ENCODE peak calls at places on chromosomes 1 and 21, in eight cellular contexts. E is SK-N-SH, W is neuronal stem cell, L is Karpas-422, U is OCI-LY7, B is hepatocyte, P is fibroblast of lung, R is IMR-90. I is an unnamed sample.
A peak's percentile ranks its signal among the peaks of the same experiment; 100 is the strongest.

GRCh38 chr1:34013958-34014737 is 150.3 kb downstream of the HMGB4 start:
- DNase-seq in E (peak; percentile 22), W (peak; percentile 33), L (peak; percentile 78), U (no peak), B (peak; percentile 54), P (no peak), R (no peak), I (peak; percentile 27)

GRCh38 chr21:41726970-41727783 is 39.7 kb downstream of the RIPK4 start:
- DNase-seq in E (no peak), W (no peak), L (no peak), U (no peak), B (peak; percentile 53), P (peak; percentile 12), R (peak; percentile 42), I (no peak)

GRCh38 chr1:213727853-213728592 is 259.8 kb upstream of the PROX1 start:
- DNase-seq in E (no peak), W (no peak), L (no peak), U (no peak), B (no peak), P (no peak), R (no peak), I (no peak)

GRCh38 chr21:39527664-39528381 is 76.1 kb downstream of the SH3BGR start:
- DNase-seq in E (no peak), W (no peak), L (no peak), U (no peak), B (peak; percentile 20), P (no peak), R (no peak), I (no peak)

GRCh38 chr1:12615916-12616708 is 1.9 kb downstream of the DHRS3 start:
- DNase-seq in E (no peak), W (no peak), L (peak; percentile 44), U (no peak), B (peak; percentile 81), P (no peak), R (peak; percentile 62), I (peak; percentile 27)

GRCh38 chr1:178937770-178938169 is 66.9 kb upstream of the ANGPTL1 start:
- DNase-seq in E (no peak), W (no peak), L (no peak), U (no peak), B (no peak), P (no peak), R (no peak), I (no peak)

GRCh38 chr1:83931658-83932253 is 67.2 kb downstream of the TTLL7 start:
- DNase-seq in E (peak; percentile 49), W (peak; percentile 33), L (peak; percentile 77), U (peak; percentile 67), B (peak; percentile 76), P (peak; percentile 72), R (peak; percentile 60), I (peak; percentile 30)

GRCh38 chr1:210298936-210299335 is 29.8 kb upstream of the HHAT start:
- DNase-seq in E (no peak), W (no peak), L (no peak), U (no peak), B (no peak), P (no peak), R (no peak), I (no peak)

GRCh38 chr1:208066583-208066982 is 155.7 kb upstream of the CD34 start:
- DNase-seq in E (no peak), W (no peak), L (no peak), U (no peak), B (no peak), P (no peak), R (no peak), I (no peak)

GRCh38 chr1:203142684-203143408 is 15.3 kb downstream of the ADORA1 start:
- DNase-seq in E (no peak), W (no peak), L (no peak), U (no peak), B (no peak), P (no peak), R (no peak), I (no peak)

GRCh38 chr1:229342305-229342901 is 444 bp downstream of the CCSAP start:
- DNase-seq in E (peak; percentile 98), W (peak; percentile 89), L (peak; percentile 77), U (peak; percentile 90), B (peak; percentile 91), P (peak; percentile 62), R (peak; percentile 57), I (peak; percentile 91)

GRCh38 chr1:96598416-96599168 is 123.0 kb upstream of the PTBP2 start:
- DNase-seq in E (no peak), W (no peak), L (no peak), U (no peak), B (no peak), P (peak; percentile 87), R (peak; percentile 81), I (no peak)

GRCh38 chr21:33444499-33444898 is 35.3 kb downstream of the TMEM50B start:
- DNase-seq in E (no peak), W (no peak), L (no peak), U (no peak), B (no peak), P (no peak), R (no peak), I (no peak)

GRCh38 chr1:107895403-107896181 is 69.4 kb downstream of the VAV3 start:
- DNase-seq in E (no peak), W (no peak), L (no peak), U (peak; percentile 64), B (no peak), P (no peak), R (no peak), I (peak; percentile 26)

GRCh38 chr1:117630423-117630998 is 24.7 kb downstream of the TENT5C start:
- DNase-seq in E (no peak), W (no peak), L (no peak), U (no peak), B (no peak), P (no peak), R (no peak), I (no peak)

GRCh38 chr1:214670098-214670497 is 67.1 kb downstream of the CENPF start:
- DNase-seq in E (peak; percentile 45), W (no peak), L (no peak), U (no peak), B (peak; percentile 67), P (peak; percentile 79), R (peak; percentile 65), I (no peak)

GRCh38 chr1:10074059-10074854 is 41.5 kb downstream of the UBE4B start:
- DNase-seq in E (no peak), W (no peak), L (no peak), U (no peak), B (peak; percentile 52), P (peak; percentile 90), R (peak; percentile 98), I (peak; percentile 23)

GRCh38 chr1:3174487-3175247 is 105.7 kb downstream of the PRDM16 start:
- DNase-seq in E (no peak), W (no peak), L (no peak), U (no peak), B (no peak), P (peak; percentile 70), R (no peak), I (no peak)

GRCh38 chr1:89524369-89525168 is at the start of gene LRRC8B:
- DNase-seq in E (peak; percentile 94), W (peak; percentile 86), L (peak; percentile 95), U (peak; percentile 85), B (peak; percentile 93), P (peak; percentile 81), R (peak; percentile 71), I (peak; percentile 89)

GRCh38 chr21:26845066-26845749 is at the start of gene ADAMTS1:
- DNase-seq in E (peak; percentile 96), W (peak; percentile 88), L (no peak), U (no peak), B (peak; percentile 95), P (peak; percentile 96), R (peak; percentile 92), I (no peak)

GRCh38 chr1:4939266-4939665 is 284.9 kb downstream of the AJAP1 start:
- DNase-seq in E (no peak), W (no peak), L (no peak), U (peak; percentile 7), B (no peak), P (peak; percentile 1), R (peak; percentile 5), I (no peak)

GRCh38 chr1:205945056-205945455 is 1.8 kb upstream of the SLC26A9 start:
- DNase-seq in E (no peak), W (no peak), L (no peak), U (no peak), B (peak; percentile 21), P (no peak), R (no peak), I (no peak)
- H3K4me2 ChIP-seq in E (no peak overlapping the region), W (no peak overlapping the region), L (no peak overlapping the region), U (no peak overlapping the region), B (no peak overlapping the region), P (no peak overlapping the region), R (no peak overlapping the region), I (no peak overlapping the region)

GRCh38 chr1:15734296-15734695 is 1.8 kb upstream of the SLC25A34 start:
- DNase-seq in E (no peak), W (no peak), L (no peak), U (no peak), B (no peak), P (no peak), R (no peak), I (no peak)
- H3K4me2 ChIP-seq in E (no peak overlapping the region), W (no peak overlapping the region), L (no peak overlapping the region), U (no peak overlapping the region), B (no peak overlapping the region), P (no peak overlapping the region), R (no peak overlapping the region), I (no peak overlapping the region)

DNA sequence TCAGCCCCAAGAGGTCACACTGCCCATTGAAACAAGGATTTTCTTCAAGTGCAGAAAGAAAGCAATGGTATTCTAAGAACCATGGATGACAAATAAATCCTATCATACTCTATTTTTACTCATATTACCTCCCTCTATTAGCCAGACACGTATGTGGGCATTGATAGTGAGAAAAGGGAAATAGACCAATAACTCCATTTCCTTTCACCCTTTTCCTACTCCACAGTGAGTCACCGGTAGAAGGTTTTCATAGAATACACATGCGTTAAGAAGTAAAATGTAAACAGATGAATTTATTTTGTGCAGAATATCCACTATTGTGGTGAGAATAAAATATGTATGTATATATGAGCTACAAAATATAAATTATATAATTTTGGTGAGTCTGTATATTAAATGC is 568.9 kb upstream of the ADGRL4 start:
- DNase-seq in E (no peak), W (no peak), L (no peak), U (no peak), B (no peak), P (no peak), R (no peak), I (no peak)
- H3K4me2 ChIP-seq in E (no peak overlapping the region), W (no peak overlapping the region), L (no peak overlapping the region), U (no peak overlapping the region), B (no peak overlapping the region), P (no peak overlapping the region), R (no peak overlapping the region), I (no peak overlapping the region)

DNA sequence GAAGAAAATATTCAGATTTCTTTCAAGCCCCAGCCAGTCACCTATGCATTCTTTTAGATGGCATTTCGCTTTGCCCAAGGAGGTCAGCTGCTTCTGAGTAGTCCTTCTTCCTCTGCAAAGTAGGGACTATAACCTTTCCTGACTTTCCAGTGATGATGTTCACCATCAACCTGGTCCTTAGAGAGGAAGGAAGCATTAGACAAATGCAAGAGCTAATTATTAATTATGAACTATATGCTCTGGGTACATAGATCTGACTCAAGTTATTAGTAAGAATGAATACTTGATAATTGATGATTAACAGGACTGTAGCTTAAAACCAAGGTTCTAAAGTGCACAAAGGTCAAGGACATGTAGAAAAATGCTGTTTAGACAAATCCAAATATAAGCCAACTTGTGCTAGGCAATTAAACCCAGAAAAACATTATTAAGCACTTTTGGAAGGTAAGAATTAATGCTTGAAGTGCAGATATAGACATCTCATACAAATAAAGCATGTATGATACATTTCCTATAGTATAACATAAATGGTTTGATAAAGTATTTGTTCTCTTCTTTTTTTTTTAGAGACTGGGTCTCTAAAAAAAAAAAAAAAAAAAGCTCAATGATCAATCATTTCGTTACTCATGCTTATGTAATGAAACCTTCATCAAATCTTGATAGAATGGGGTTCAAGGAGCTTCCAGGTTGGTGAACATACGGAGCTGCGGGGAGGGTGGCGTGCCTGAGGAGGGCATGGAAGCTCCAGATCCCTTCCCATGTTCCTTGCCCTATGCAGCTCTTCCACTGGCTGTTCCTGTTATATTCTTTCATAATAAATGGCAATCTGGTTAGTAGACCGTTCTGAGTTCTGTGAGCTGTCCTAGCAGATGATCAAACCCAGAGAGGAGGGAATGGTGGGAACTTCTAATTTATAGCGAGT is 11.2 kb upstream of the AGMAT start:
- DNase-seq in E (no peak), W (no peak), L (no peak), U (no peak), B (no peak), P (no peak), R (no peak), I (no peak)
- H3K4me2 ChIP-seq in E (no peak overlapping the region), W (no peak overlapping the region), L (no peak overlapping the region), U (no peak overlapping the region), B (no peak overlapping the region), P (no peak overlapping the region), R (no peak overlapping the region), I (no peak overlapping the region)